ENCODE peak calls at places on chromosome 18, in eight cellular contexts. One of them, this sample, is unnamed.

GRCh38 chr18:3870914-3871313 is 420.9 kb downstream of the TGIF1 start:
- DNase-seq in endodermal cell: no peak
- DNase-seq in AG04450: no peak
- DNase-seq in psoas muscle: no peak
- DNase-seq in transverse colon: no peak
- DNase-seq in fibroblast of the aortic adventitia: no peak
- DNase-seq in IMR-90: no peak
- DNase-seq in tibial nerve: no peak
- DNase-seq in this sample: no peak

GRCh38 chr18:54946149-54946581 is 13.1 kb downstream of the CCDC68 start:
- DNase-seq in AG04450: no peak
- DNase-seq in fibroblast of the aortic adventitia: peak
- DNase-seq in IMR-90: peak
- DNase-seq in tibial nerve: no peak
- DNase-seq in endodermal cell: no peak
- DNase-seq in psoas muscle: no peak
- DNase-seq in transverse colon: peak
- DNase-seq in this sample: peak

GRCh38 chr18:76134631-76135030 is 360.4 kb downstream of the ZNF516 start:
- DNase-seq in psoas muscle: no peak
- DNase-seq in IMR-90: no peak
- DNase-seq in transverse colon: no peak
- DNase-seq in AG04450: no peak
- DNase-seq in tibial nerve: no peak
- DNase-seq in fibroblast of the aortic adventitia: no peak
- DNase-seq in endodermal cell: no peak
- DNase-seq in this sample: no peak

GRCh38 chr18:13577091-13577697 is 149.2 kb downstream of the FAM210A start:
- DNase-seq in AG04450: no peak
- DNase-seq in tibial nerve: no peak
- DNase-seq in endodermal cell: peak
- DNase-seq in IMR-90: peak
- DNase-seq in transverse colon: no peak
- DNase-seq in fibroblast of the aortic adventitia: peak
- DNase-seq in psoas muscle: no peak
- DNase-seq in this sample: no peak

GRCh38 chr18:79105455-79105854 is 36.3 kb downstream of the ATP9B start:
- DNase-seq in psoas muscle: no peak
- DNase-seq in transverse colon: no peak
- DNase-seq in endodermal cell: no peak
- DNase-seq in fibroblast of the aortic adventitia: no peak
- DNase-seq in IMR-90: no peak
- DNase-seq in tibial nerve: no peak
- DNase-seq in AG04450: no peak
- DNase-seq in this sample: no peak

GRCh38 chr18:33699372-33699771 is 121.4 kb downstream of the ASXL3 start:
- DNase-seq in AG04450: no peak
- DNase-seq in tibial nerve: no peak
- DNase-seq in psoas muscle: no peak
- DNase-seq in fibroblast of the aortic adventitia: no peak
- DNase-seq in IMR-90: no peak
- DNase-seq in endodermal cell: no peak
- DNase-seq in transverse colon: no peak
- DNase-seq in this sample: no peak

GRCh38 chr18:3660719-3661118 is 210.7 kb downstream of the TGIF1 start:
- DNase-seq in fibroblast of the aortic adventitia: no peak
- DNase-seq in psoas muscle: no peak
- DNase-seq in AG04450: no peak
- DNase-seq in IMR-90: no peak
- DNase-seq in endodermal cell: no peak
- DNase-seq in tibial nerve: no peak
- DNase-seq in transverse colon: no peak
- DNase-seq in this sample: no peak

GRCh38 chr18:77323640-77324370 is 74.2 kb downstream of the GALR1 start:
- DNase-seq in tibial nerve: no peak
- DNase-seq in transverse colon: no peak
- DNase-seq in IMR-90: no peak
- DNase-seq in AG04450: no peak
- DNase-seq in psoas muscle: no peak
- DNase-seq in fibroblast of the aortic adventitia: no peak
- DNase-seq in endodermal cell: no peak
- DNase-seq in this sample: peak

GRCh38 chr18:75132931-75133525 is 75.9 kb downstream of the PTGR3 start:
- DNase-seq in transverse colon: no peak
- DNase-seq in AG04450: no peak
- DNase-seq in fibroblast of the aortic adventitia: no peak
- DNase-seq in IMR-90: no peak
- DNase-seq in psoas muscle: no peak
- DNase-seq in endodermal cell: peak
- DNase-seq in tibial nerve: no peak
- DNase-seq in this sample: no peak

GRCh38 chr18:74994502-74995403 is 214.2 kb downstream of the PTGR3 start:
- DNase-seq in endodermal cell: peak
- DNase-seq in tibial nerve: no peak
- DNase-seq in transverse colon: peak
- DNase-seq in psoas muscle: no peak
- DNase-seq in fibroblast of the aortic adventitia: peak
- DNase-seq in AG04450: no peak
- DNase-seq in IMR-90: peak
- DNase-seq in this sample: no peak

GRCh38 chr18:35106845-35107148 is 65.6 kb downstream of the MAPRE2 start:
- DNase-seq in psoas muscle: no peak
- DNase-seq in endodermal cell: no peak
- DNase-seq in fibroblast of the aortic adventitia: no peak
- DNase-seq in transverse colon: no peak
- DNase-seq in AG04450: no peak
- DNase-seq in IMR-90: no peak
- DNase-seq in tibial nerve: no peak
- DNase-seq in this sample: no peak

GRCh38 chr18:45409971-45410370 is 205.3 kb upstream of the SLC14A2 start:
- DNase-seq in fibroblast of the aortic adventitia: no peak
- DNase-seq in psoas muscle: no peak
- DNase-seq in AG04450: no peak
- DNase-seq in transverse colon: no peak
- DNase-seq in IMR-90: no peak
- DNase-seq in tibial nerve: no peak
- DNase-seq in endodermal cell: no peak
- DNase-seq in this sample: no peak

GRCh38 chr18:78090584-78090983 is 840.9 kb downstream of the GALR1 start:
- DNase-seq in IMR-90: no peak
- DNase-seq in AG04450: no peak
- DNase-seq in transverse colon: no peak
- DNase-seq in fibroblast of the aortic adventitia: no peak
- DNase-seq in psoas muscle: no peak
- DNase-seq in tibial nerve: no peak
- DNase-seq in endodermal cell: no peak
- DNase-seq in this sample: no peak

GRCh38 chr18:683531-683930 is 26.1 kb downstream of the TYMS start:
- DNase-seq in IMR-90: no peak
- DNase-seq in fibroblast of the aortic adventitia: no peak
- DNase-seq in endodermal cell: no peak
- DNase-seq in AG04450: no peak
- DNase-seq in psoas muscle: no peak
- DNase-seq in tibial nerve: no peak
- DNase-seq in transverse colon: no peak
- DNase-seq in this sample: no peak

GRCh38 chr18:23862071-23862470 is 152.5 kb upstream of the TTC39C start:
- DNase-seq in AG04450: peak
- DNase-seq in tibial nerve: no peak
- DNase-seq in transverse colon: no peak
- DNase-seq in fibroblast of the aortic adventitia: peak
- DNase-seq in endodermal cell: no peak
- DNase-seq in psoas muscle: no peak
- DNase-seq in IMR-90: peak
- DNase-seq in this sample: no peak

GRCh38 chr18:48455555-48456478 is 46.6 kb upstream of the ZBTB7C start:
- DNase-seq in fibroblast of the aortic adventitia: peak
- DNase-seq in endodermal cell: no peak
- DNase-seq in AG04450: peak
- DNase-seq in transverse colon: peak
- DNase-seq in tibial nerve: no peak
- DNase-seq in psoas muscle: no peak
- DNase-seq in IMR-90: peak
- DNase-seq in this sample: no peak

GRCh38 chr18:12257996-12258718 is 4.0 kb downstream of the CIDEA start:
- DNase-seq in transverse colon: no peak
- DNase-seq in AG04450: no peak
- DNase-seq in endodermal cell: no peak
- DNase-seq in psoas muscle: peak
- DNase-seq in tibial nerve: no peak
- DNase-seq in IMR-90: no peak
- DNase-seq in fibroblast of the aortic adventitia: no peak
- DNase-seq in this sample: no peak

GRCh38 chr18:35993013-35993412 is 20.5 kb downstream of the RMP24 start:
- DNase-seq in AG04450: no peak
- DNase-seq in transverse colon: no peak
- DNase-seq in endodermal cell: no peak
- DNase-seq in psoas muscle: no peak
- DNase-seq in fibroblast of the aortic adventitia: no peak
- DNase-seq in tibial nerve: no peak
- DNase-seq in IMR-90: no peak
- DNase-seq in this sample: no peak

GRCh38 chr18:75003089-75003488 is 205.8 kb downstream of the PTGR3 start:
- DNase-seq in AG04450: no peak
- DNase-seq in psoas muscle: no peak
- DNase-seq in IMR-90: peak
- DNase-seq in fibroblast of the aortic adventitia: peak
- DNase-seq in tibial nerve: no peak
- DNase-seq in endodermal cell: no peak
- DNase-seq in transverse colon: no peak
- DNase-seq in this sample: no peak

GRCh38 chr18:36849288-36850011 is 20.5 kb downstream of the KIAA1328 start:
- DNase-seq in AG04450: no peak
- DNase-seq in endodermal cell: no peak
- DNase-seq in transverse colon: no peak
- DNase-seq in IMR-90: peak
- DNase-seq in tibial nerve: no peak
- DNase-seq in fibroblast of the aortic adventitia: peak
- DNase-seq in psoas muscle: no peak
- DNase-seq in this sample: no peak

GRCh38 chr18:51520676-51521180 is 323.2 kb upstream of the MEX3C start:
- DNase-seq in tibial nerve: no peak
- DNase-seq in IMR-90: no peak
- DNase-seq in fibroblast of the aortic adventitia: no peak
- DNase-seq in psoas muscle: no peak
- DNase-seq in endodermal cell: no peak
- DNase-seq in transverse colon: no peak
- DNase-seq in AG04450: no peak
- DNase-seq in this sample: no peak

GRCh38 chr18:32881009-32881408 is 108.2 kb upstream of the KLHL14 start:
- DNase-seq in endodermal cell: no peak
- DNase-seq in psoas muscle: no peak
- DNase-seq in transverse colon: no peak
- DNase-seq in fibroblast of the aortic adventitia: no peak
- DNase-seq in IMR-90: no peak
- DNase-seq in tibial nerve: no peak
- DNase-seq in AG04450: no peak
- DNase-seq in this sample: no peak

DNA sequence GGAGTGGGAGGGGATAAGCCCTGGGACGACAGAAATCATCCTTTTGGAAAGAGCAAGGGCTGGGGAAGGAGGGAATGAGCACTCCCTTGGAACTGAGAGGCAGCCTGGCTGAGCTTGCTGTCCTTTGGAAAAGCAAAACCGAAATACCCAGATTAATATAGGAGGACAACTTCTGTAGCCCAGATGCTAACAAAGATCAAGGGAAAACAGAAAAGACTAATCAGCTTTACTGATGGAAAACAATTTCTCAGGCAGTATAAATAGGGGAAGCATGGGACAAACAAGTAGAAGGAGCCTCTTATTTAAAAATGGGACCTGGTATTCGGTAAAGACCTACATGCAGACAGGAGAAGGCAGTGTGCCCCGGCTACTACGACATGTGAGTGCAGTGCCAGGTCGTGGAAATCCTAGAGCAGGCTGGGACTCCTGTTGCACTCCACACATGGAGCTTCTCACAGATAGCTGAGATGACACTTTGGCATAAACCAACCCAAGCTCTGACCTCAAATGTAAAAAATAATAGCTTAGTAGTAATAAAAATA is 775 bp upstream of the DSEL start:
- DNase-seq in IMR-90: peak
- DNase-seq in transverse colon: peak
- DNase-seq in psoas muscle: peak
- DNase-seq in AG04450: no peak
- DNase-seq in tibial nerve: peak
- DNase-seq in fibroblast of the aortic adventitia: no peak
- DNase-seq in endodermal cell: peak
- DNase-seq in this sample: peak
- H3K4me3 ChIP-seq in IMR-90: peak
- H3K4me3 ChIP-seq in transverse colon: peak
- H3K4me3 ChIP-seq in psoas muscle: peak
- H3K4me3 ChIP-seq in AG04450: peak
- H3K4me3 ChIP-seq in tibial nerve: peak
- H3K4me3 ChIP-seq in fibroblast of the aortic adventitia: peak
- H3K4me3 ChIP-seq in endodermal cell: peak
- H3K4me3 ChIP-seq in this sample: peak

GRCh38 chr18:10249270-10249669 is 205.2 kb upstream of the APCDD1 start:
- DNase-seq in AG04450: no peak
- DNase-seq in fibroblast of the aortic adventitia: no peak
- DNase-seq in psoas muscle: no peak
- DNase-seq in tibial nerve: no peak
- DNase-seq in IMR-90: no peak
- DNase-seq in transverse colon: no peak
- DNase-seq in endodermal cell: peak
- DNase-seq in this sample: no peak
- TF ChIP-seq CTCF in AG04450: no peak
- TF ChIP-seq CTCF in fibroblast of the aortic adventitia: no peak
- TF ChIP-seq CTCF in psoas muscle: no peak
- TF ChIP-seq CTCF in tibial nerve: no peak
- TF ChIP-seq CTCF in IMR-90: no peak
- TF ChIP-seq CTCF in transverse colon: no peak
- TF ChIP-seq CTCF in endodermal cell: peak
- TF ChIP-seq CTCF in this sample: peak

DNA sequence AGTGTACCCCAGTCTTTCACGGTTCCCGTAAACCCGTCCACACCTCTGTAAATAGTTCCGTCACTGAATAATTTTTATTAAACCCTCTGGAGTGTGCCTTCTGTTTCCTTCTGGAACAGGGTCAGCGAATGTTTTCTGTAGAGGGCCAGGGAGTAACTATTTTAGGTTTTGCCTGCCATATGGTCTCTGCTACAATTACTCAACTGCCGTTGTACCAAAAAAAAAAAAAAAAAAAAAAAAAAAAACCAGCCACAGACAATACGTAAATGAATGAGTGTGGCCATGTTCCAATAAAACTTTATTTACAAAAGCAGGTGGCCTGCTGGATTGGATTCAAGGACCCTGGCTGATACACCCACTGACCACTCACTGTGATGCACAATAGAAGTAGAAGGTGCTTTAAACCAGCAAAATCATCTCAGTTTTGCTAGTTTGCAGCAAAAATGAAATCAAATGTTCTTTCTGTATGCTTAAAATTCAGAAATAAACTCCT is 137.5 kb downstream of the AKAIN1 start:
- DNase-seq in tibial nerve: no peak
- DNase-seq in fibroblast of the aortic adventitia: no peak
- DNase-seq in psoas muscle: no peak
- DNase-seq in IMR-90: no peak
- DNase-seq in endodermal cell: no peak
- DNase-seq in transverse colon: no peak
- DNase-seq in AG04450: no peak
- DNase-seq in this sample: no peak
- H3K4me3 ChIP-seq in tibial nerve: no peak
- H3K4me3 ChIP-seq in fibroblast of the aortic adventitia: no peak
- H3K4me3 ChIP-seq in psoas muscle: no peak
- H3K4me3 ChIP-seq in IMR-90: no peak
- H3K4me3 ChIP-seq in endodermal cell: no peak
- H3K4me3 ChIP-seq in transverse colon: no peak
- H3K4me3 ChIP-seq in AG04450: no peak
- H3K4me3 ChIP-seq in this sample: no peak

GRCh38 chr18:27750014-27750413 is 426.9 kb downstream of the CDH2 start:
- DNase-seq in transverse colon: no peak
- DNase-seq in fibroblast of the aortic adventitia: peak
- DNase-seq in endodermal cell: peak
- DNase-seq in psoas muscle: no peak
- DNase-seq in tibial nerve: peak
- DNase-seq in IMR-90: peak
- DNase-seq in AG04450: no peak
- DNase-seq in this sample: no peak
- TF ChIP-seq CTCF in transverse colon: no peak
- TF ChIP-seq CTCF in fibroblast of the aortic adventitia: peak
- TF ChIP-seq CTCF in endodermal cell: peak
- TF ChIP-seq CTCF in psoas muscle: peak
- TF ChIP-seq CTCF in tibial nerve: peak
- TF ChIP-seq CTCF in IMR-90: peak
- TF ChIP-seq CTCF in AG04450: peak
- TF ChIP-seq CTCF in this sample: peak